ENCODE peak calls at places on chromosomes 5 and 9, in eight cellular contexts. O is lower lobe of right lung, B is fibroblast of lung, U is IMR-90, R is spleen, Z is kidney epithelial cell, S is dorsolateral prefrontal cortex, T is BE2C. C is an unnamed sample.
A peak's percentile ranks its signal among the peaks of the same experiment; 100 is the strongest.

GRCh38 chr5:122882836-122883235 is 37.4 kb downstream of the SNX24 start:
- DNase-seq in Z (no peak), O (no peak), R (no peak), S (no peak), T (no peak), U (peak; percentile 55), B (peak; percentile 37), C (peak; percentile 30)

GRCh38 chr9:87259543-87259942 is 238.1 kb upstream of the DAPK1 start:
- DNase-seq in B (peak; percentile 32), R (no peak), T (no peak), S (no peak), Z (no peak), U (no peak), O (no peak), C (no peak)

GRCh38 chr9:124834586-124834985 is 18.7 kb upstream of the WDR38 start:
- DNase-seq in T (no peak), R (no peak), B (peak; percentile 70), U (peak; percentile 67), O (no peak), S (no peak), Z (peak; percentile 54), C (peak; percentile 94)

GRCh38 chr5:160548949-160549665 is 127.5 kb downstream of the PTTG1 start:
- DNase-seq in Z (peak; percentile 45), R (no peak), U (no peak), S (no peak), O (no peak), B (no peak), T (no peak), C (peak; percentile 75)

GRCh38 chr5:15993934-15994333 is 185.7 kb downstream of the MARCHF11 start:
- DNase-seq in B (peak; percentile 33), U (peak; percentile 30), Z (no peak), R (no peak), S (no peak), T (peak; percentile 13), O (no peak), C (no peak)

GRCh38 chr5:81397169-81397568 is 3.2 kb upstream of the ACOT12 start:
- DNase-seq in O (no peak), S (no peak), B (peak; percentile 48), Z (no peak), T (peak; percentile 53), U (peak; percentile 33), R (no peak), C (no peak)

GRCh38 chr9:4548796-4549725 is 58.8 kb downstream of the SLC1A1 start:
- DNase-seq in R (no peak), O (peak; percentile 43), U (no peak), B (no peak), S (no peak), Z (no peak), T (peak; percentile 39), C (no peak)

GRCh38 chr9:135501261-135502167 is 1.0 kb downstream of the MRPS2 start:
- DNase-seq in B (no peak), U (no peak), R (peak; percentile 76), Z (no peak), T (peak; percentile 69), O (peak; percentile 79), S (peak; percentile 39), C (no peak)

GRCh38 chr5:136132087-136132486 is 558 bp upstream of the SMAD5 start:
- DNase-seq in R (peak; percentile 78), T (peak; percentile 35), Z (no peak), S (no peak), O (no peak), U (no peak), B (no peak), C (no peak)

GRCh38 chr5:145464194-145464593 is 370.9 kb downstream of the PRELID2 start:
- DNase-seq in Z (no peak), T (no peak), B (no peak), U (no peak), R (no peak), O (no peak), S (no peak), C (no peak)

GRCh38 chr9:36874921-36875320 is 159.1 kb downstream of the PAX5 start:
- DNase-seq in Z (no peak), O (no peak), U (peak; percentile 10), T (no peak), S (no peak), R (peak; percentile 47), B (no peak), C (no peak)

GRCh38 chr9:135103001-135103446 is 15.6 kb downstream of the OLFM1 start:
- DNase-seq in O (no peak), T (no peak), B (no peak), S (no peak), U (no peak), Z (no peak), R (no peak), C (no peak)

GRCh38 chr5:179421156-179421895 is 76.1 kb upstream of the ADAMTS2 start:
- DNase-seq in U (no peak), T (no peak), R (no peak), Z (no peak), O (no peak), S (no peak), B (no peak), C (no peak)

GRCh38 chr5:159181152-159181551 is 28.2 kb downstream of the RNF145 start:
- DNase-seq in U (peak; percentile 46), S (no peak), Z (no peak), B (no peak), R (no peak), T (no peak), O (no peak), C (no peak)

GRCh38 chr5:56494300-56494704 is 261.2 kb upstream of the ANKRD55 start:
- DNase-seq in S (no peak), O (no peak), T (no peak), R (no peak), U (peak; percentile 65), B (peak; percentile 65), Z (no peak), C (no peak)

GRCh38 chr5:128111818-128112448 is 28.4 kb downstream of the SLC12A2 start:
- DNase-seq in B (no peak), Z (peak; percentile 18), T (no peak), U (peak; percentile 68), S (no peak), O (no peak), R (no peak), C (peak; percentile 39)

GRCh38 chr5:149133795-149134777 is 7.2 kb upstream of the ABLIM3 start:
- DNase-seq in T (no peak), S (no peak), B (peak; percentile 95), R (no peak), U (peak; percentile 92), Z (peak; percentile 63), O (no peak), C (peak; percentile 71)

GRCh38 chr9:36922548-36922947 is 111.5 kb downstream of the PAX5 start:
- DNase-seq in S (no peak), Z (no peak), T (no peak), U (no peak), B (no peak), R (no peak), O (no peak), C (peak; percentile 47)

GRCh38 chr9:136059851-136060670 is 35.0 kb downstream of the NACC2 start:
- DNase-seq in B (peak; percentile 84), T (peak; percentile 20), O (no peak), U (peak; percentile 62), S (no peak), R (peak; percentile 70), Z (no peak), C (no peak)

GRCh38 chr9:99356512-99356971 is 134.5 kb downstream of the SEC61B start:
- DNase-seq in O (peak; percentile 84), R (no peak), Z (no peak), T (no peak), B (peak; percentile 72), S (peak; percentile 61), U (no peak), C (no peak)

GRCh38 chr9:68546596-68547390 is 6.1 kb upstream of the TMEM252 start:
- DNase-seq in U (no peak), Z (no peak), B (peak; percentile 28), O (no peak), R (no peak), S (no peak), T (no peak), C (no peak)

GRCh38 chr9:70080481-70081119 is 37.0 kb downstream of the MAMDC2 start:
- DNase-seq in U (peak; percentile 74), T (no peak), B (peak; percentile 76), Z (no peak), O (no peak), R (no peak), S (no peak), C (no peak)

GRCh38 chr9:133590231-133590855 is 18.8 kb downstream of the FAM163B start:
- DNase-seq in U (no peak), S (no peak), R (no peak), O (no peak), T (no peak), B (no peak), Z (no peak), C (no peak)
- H3K27me3 ChIP-seq in U (peaks cover 24% of the 10 kb centered on the region), S (no peaks in the 10 kb centered on the region), R (peaks cover 51% of the 10 kb centered on the region), O (peaks cover 20% of the 10 kb centered on the region), T (no peaks in the 10 kb centered on the region), B (no peaks in the 10 kb centered on the region), Z (peaks cover 20% of the 10 kb centered on the region), C (peaks cover 13% of the 10 kb centered on the region)

DNA sequence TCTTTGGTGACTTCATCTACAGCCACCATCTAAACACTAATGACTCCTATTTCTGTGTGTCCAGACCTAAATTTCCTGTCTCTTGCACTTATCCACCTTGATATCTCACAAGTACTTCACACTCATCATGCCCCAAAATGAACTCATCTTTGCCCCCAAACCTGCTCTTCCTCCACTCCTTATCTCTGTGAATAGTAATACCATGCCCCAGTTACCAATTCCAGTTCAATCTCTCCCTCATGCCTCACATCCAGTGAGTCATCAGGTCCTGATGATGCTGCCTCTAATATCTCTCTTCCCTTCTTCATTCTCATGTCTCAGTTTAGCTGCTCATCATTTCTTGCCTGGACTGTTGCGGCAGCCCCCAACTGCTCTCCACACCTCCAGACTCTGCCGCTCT is 14.9 kb upstream of the DNAJB5 start:
- DNase-seq in B (no peak), R (no peak), T (no peak), Z (no peak), U (no peak), S (no peak), O (no peak), C (no peak)
- H3K27me3 ChIP-seq in B (peaks cover 11% of the 10 kb centered on the region), R (peaks cover 5% of the 10 kb centered on the region), T (no peaks in the 10 kb centered on the region), Z (peaks cover 20% of the 10 kb centered on the region), U (peaks cover 57% of the 10 kb centered on the region), S (no peaks in the 10 kb centered on the region), O (no peaks in the 10 kb centered on the region), C (peaks cover 20% of the 10 kb centered on the region)

GRCh38 chr9:130906727-130907416 is 10.3 kb upstream of the QRFP start:
- DNase-seq in U (no peak), T (peak; percentile 52), S (no peak), Z (no peak), R (no peak), B (no peak), O (no peak), C (no peak)
- H3K27me3 ChIP-seq in U (no peaks in the 10 kb centered on the region), T (no peaks in the 10 kb centered on the region), S (no peaks in the 10 kb centered on the region), Z (peaks cover 8% of the 10 kb centered on the region), R (peaks cover 43% of the 10 kb centered on the region), B (no peaks in the 10 kb centered on the region), O (peaks cover 40% of the 10 kb centered on the region), C (peaks cover 9% of the 10 kb centered on the region)

DNA sequence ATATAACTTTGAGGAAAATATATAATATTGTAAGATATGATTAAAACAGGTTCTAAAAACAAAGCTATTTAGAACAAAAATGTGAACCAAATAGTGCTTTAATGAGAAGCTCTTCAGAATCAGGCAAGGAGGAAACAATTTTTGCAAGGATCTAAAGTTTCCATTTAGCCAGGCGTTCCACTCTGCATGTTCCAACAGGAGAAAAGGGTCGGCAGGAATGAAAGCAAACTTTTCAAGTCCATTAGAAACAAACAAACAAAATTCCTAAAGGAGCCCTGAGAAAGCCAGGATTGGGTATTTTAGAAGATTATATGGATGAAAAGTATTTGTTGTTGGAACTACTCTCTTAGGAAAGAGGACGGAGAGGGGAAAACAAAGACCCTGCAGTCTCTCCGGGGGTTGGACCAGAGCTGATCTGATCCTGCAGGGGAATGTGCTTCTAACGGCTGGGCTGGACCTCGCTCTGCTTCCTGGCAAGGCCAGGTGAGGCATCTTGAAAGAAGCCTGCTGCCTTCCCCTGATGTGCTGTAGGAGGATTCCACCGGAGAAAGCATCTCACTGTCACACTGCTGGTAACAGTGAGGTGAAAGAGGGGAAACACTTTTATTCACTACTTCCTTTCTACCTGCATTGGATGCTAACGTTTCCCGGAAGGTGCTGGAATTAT is 94.6 kb downstream of the PRRT1B start:
- DNase-seq in S (no peak), U (no peak), R (no peak), O (no peak), B (no peak), Z (no peak), T (no peak), C (peak; percentile 55)
- H3K27me3 ChIP-seq in S (no peaks in the 10 kb centered on the region), U (no peaks in the 10 kb centered on the region), R (no peaks in the 10 kb centered on the region), O (no peaks in the 10 kb centered on the region), B (no peaks in the 10 kb centered on the region), Z (no peaks in the 10 kb centered on the region), T (no peaks in the 10 kb centered on the region), C (no peaks in the 10 kb centered on the region)

C was measured in foreskin keratinocyte.